ENCODE peak calls at places on chromosomes 11 and 22, in five cellular contexts. E is left cardiac atrium; J is activated CD8-positive, alpha-beta T cell treated with anti-CD3 and anti-CD28 coated beads, Interleukin-2, amount 10 ng/mL, durations not matched to agents 7 days and 5 days; K is Right ventricle myocardium superior; R is aorta. U is an unnamed sample.

GRCh38 chr11:31967404-31967950 is 123.4 kb upstream of the RCN1 start:
- ATAC-seq in R (no peak), E (no peak), J (no peak), K (peak), U (no peak)

GRCh38 chr11:118109231-118109630 is 22.5 kb upstream of the SMIM35 start:
- ATAC-seq in E (peak), J (no peak), K (peak), R (no peak), U (no peak)

GRCh38 chr11:19168090-19168489 is 33.7 kb downstream of the CSRP3 start:
- ATAC-seq in J (no peak), R (no peak), K (peak), E (peak), U (no peak)

GRCh38 chr22:35411112-35411511 is 11.2 kb downstream of the MCM5 start:
- ATAC-seq in E (no peak), R (no peak), J (no peak), K (peak), U (no peak)

GRCh38 chr22:38176170-38176741 is 5.4 kb downstream of the PLA2G6 start:
- ATAC-seq in R (peak), E (peak), K (peak), J (peak), U (peak)

GRCh38 chr22:23085785-23086184 is 15.5 kb downstream of the GNAZ start:
- ATAC-seq in K (no peak), R (no peak), E (no peak), J (no peak), U (no peak)

GRCh38 chr22:32708835-32709234 is 92.7 kb upstream of the TIMP3 start:
- ATAC-seq in E (peak), J (no peak), K (peak), R (peak), U (no peak)

GRCh38 chr11:69010964-69011623 is 2.0 kb downstream of the MRGPRF start:
- ATAC-seq in K (peak), E (peak), J (peak), R (peak), U (peak)

GRCh38 chr11:2779981-2780849 is 80.4 kb upstream of the KCNQ1OT1 start:
- ATAC-seq in K (no peak), R (peak), E (no peak), J (no peak), U (no peak)

GRCh38 chr22:46797355-46797754 is 34.9 kb downstream of the TBC1D22A start:
- ATAC-seq in K (no peak), E (no peak), J (no peak), R (no peak), U (peak)

U was measured in esophagus mucosa.